ENCODE peak calls at places on chromosomes 5 and 9, in eight cellular contexts. One of them, this sample, is unnamed.

GRCh38 chr5:156913355-156913718 is 49.7 kb downstream of the TIMD4 start:
- DNase-seq in CD4-positive, CD25-positive, alpha-beta regulatory T cell: no peak
- DNase-seq in lower lobe of right lung: no peak
- DNase-seq in thyroid gland: no peak
- DNase-seq in CD8-positive, alpha-beta T cell: no peak
- DNase-seq in brain microvascular endothelial cell: no peak
- DNase-seq in colonic mucosa: no peak
- DNase-seq in aorta: no peak
- DNase-seq in this sample: no peak

GRCh38 chr9:80796662-80797426 is 892.5 kb downstream of the TLE1 start:
- DNase-seq in lower lobe of right lung: no peak
- DNase-seq in colonic mucosa: peak; percentile 31
- DNase-seq in aorta: no peak
- DNase-seq in brain microvascular endothelial cell: no peak
- DNase-seq in CD8-positive, alpha-beta T cell: no peak
- DNase-seq in thyroid gland: no peak
- DNase-seq in CD4-positive, CD25-positive, alpha-beta regulatory T cell: no peak
- DNase-seq in this sample: no peak

GRCh38 chr9:98256632-98257218 is 1.3 kb upstream of the TBC1D2 start:
- DNase-seq in aorta: no peak
- DNase-seq in thyroid gland: no peak
- DNase-seq in colonic mucosa: no peak
- DNase-seq in lower lobe of right lung: no peak
- DNase-seq in CD8-positive, alpha-beta T cell: peak; percentile 32
- DNase-seq in brain microvascular endothelial cell: no peak
- DNase-seq in CD4-positive, CD25-positive, alpha-beta regulatory T cell: peak; percentile 75
- DNase-seq in this sample: no peak

GRCh38 chr9:88802533-88802932 is 188.7 kb upstream of the S1PR3 start:
- DNase-seq in thyroid gland: no peak
- DNase-seq in CD8-positive, alpha-beta T cell: no peak
- DNase-seq in colonic mucosa: no peak
- DNase-seq in CD4-positive, CD25-positive, alpha-beta regulatory T cell: no peak
- DNase-seq in lower lobe of right lung: no peak
- DNase-seq in aorta: no peak
- DNase-seq in brain microvascular endothelial cell: no peak
- DNase-seq in this sample: no peak

GRCh38 chr5:32259033-32259432 is 53.7 kb downstream of the MTMR12 start:
- DNase-seq in thyroid gland: peak; percentile 27
- DNase-seq in CD8-positive, alpha-beta T cell: no peak
- DNase-seq in colonic mucosa: no peak
- DNase-seq in CD4-positive, CD25-positive, alpha-beta regulatory T cell: no peak
- DNase-seq in aorta: no peak
- DNase-seq in lower lobe of right lung: no peak
- DNase-seq in brain microvascular endothelial cell: no peak
- DNase-seq in this sample: no peak

GRCh38 chr5:6468104-6468503 is 19.4 kb downstream of the UBE2QL1 start:
- DNase-seq in aorta: no peak
- DNase-seq in lower lobe of right lung: no peak
- DNase-seq in CD8-positive, alpha-beta T cell: no peak
- DNase-seq in brain microvascular endothelial cell: no peak
- DNase-seq in thyroid gland: no peak
- DNase-seq in CD4-positive, CD25-positive, alpha-beta regulatory T cell: no peak
- DNase-seq in colonic mucosa: no peak
- DNase-seq in this sample: no peak

GRCh38 chr9:111502506-111502905 is 18.3 kb upstream of the ECPAS start:
- DNase-seq in aorta: no peak
- DNase-seq in thyroid gland: peak; percentile 7
- DNase-seq in brain microvascular endothelial cell: no peak
- DNase-seq in CD8-positive, alpha-beta T cell: no peak
- DNase-seq in lower lobe of right lung: no peak
- DNase-seq in colonic mucosa: no peak
- DNase-seq in CD4-positive, CD25-positive, alpha-beta regulatory T cell: no peak
- DNase-seq in this sample: no peak

GRCh38 chr5:61840354-61840753 is 465.7 kb upstream of the KIF2A start:
- DNase-seq in colonic mucosa: no peak
- DNase-seq in CD8-positive, alpha-beta T cell: no peak
- DNase-seq in thyroid gland: no peak
- DNase-seq in aorta: no peak
- DNase-seq in brain microvascular endothelial cell: peak; percentile 62
- DNase-seq in CD4-positive, CD25-positive, alpha-beta regulatory T cell: no peak
- DNase-seq in lower lobe of right lung: no peak
- DNase-seq in this sample: no peak

GRCh38 chr5:124519396-124519795 is 227.0 kb downstream of the ZNF608 start:
- DNase-seq in aorta: peak; percentile 59
- DNase-seq in CD8-positive, alpha-beta T cell: no peak
- DNase-seq in CD4-positive, CD25-positive, alpha-beta regulatory T cell: no peak
- DNase-seq in brain microvascular endothelial cell: peak; percentile 58
- DNase-seq in thyroid gland: no peak
- DNase-seq in lower lobe of right lung: no peak
- DNase-seq in colonic mucosa: no peak
- DNase-seq in this sample: no peak

GRCh38 chr9:109856785-109857184 is 76.8 kb downstream of the PALM2AKAP2 start:
- DNase-seq in brain microvascular endothelial cell: peak; percentile 43
- DNase-seq in lower lobe of right lung: peak; percentile 50
- DNase-seq in CD4-positive, CD25-positive, alpha-beta regulatory T cell: no peak
- DNase-seq in thyroid gland: no peak
- DNase-seq in aorta: no peak
- DNase-seq in CD8-positive, alpha-beta T cell: no peak
- DNase-seq in colonic mucosa: no peak
- DNase-seq in this sample: peak; percentile 94

GRCh38 chr5:150529555-150529954 is 21.6 kb downstream of the NDST1 start:
- DNase-seq in lower lobe of right lung: no peak
- DNase-seq in colonic mucosa: no peak
- DNase-seq in CD4-positive, CD25-positive, alpha-beta regulatory T cell: no peak
- DNase-seq in aorta: peak; percentile 15
- DNase-seq in thyroid gland: no peak
- DNase-seq in CD8-positive, alpha-beta T cell: no peak
- DNase-seq in brain microvascular endothelial cell: no peak
- DNase-seq in this sample: no peak

GRCh38 chr5:177090813-177091212 is 4.1 kb downstream of the FGFR4 start:
- DNase-seq in thyroid gland: no peak
- DNase-seq in lower lobe of right lung: no peak
- DNase-seq in CD4-positive, CD25-positive, alpha-beta regulatory T cell: no peak
- DNase-seq in aorta: no peak
- DNase-seq in brain microvascular endothelial cell: no peak
- DNase-seq in CD8-positive, alpha-beta T cell: no peak
- DNase-seq in colonic mucosa: no peak
- DNase-seq in this sample: no peak

GRCh38 chr9:133735894-133736293 is 2.3 kb downstream of the SARDH start:
- DNase-seq in CD4-positive, CD25-positive, alpha-beta regulatory T cell: no peak
- DNase-seq in brain microvascular endothelial cell: no peak
- DNase-seq in aorta: no peak
- DNase-seq in colonic mucosa: no peak
- DNase-seq in lower lobe of right lung: no peak
- DNase-seq in thyroid gland: no peak
- DNase-seq in CD8-positive, alpha-beta T cell: peak; percentile 8
- DNase-seq in this sample: no peak

GRCh38 chr5:15285901-15286583 is 213.9 kb upstream of the FBXL7 start:
- DNase-seq in lower lobe of right lung: no peak
- DNase-seq in CD4-positive, CD25-positive, alpha-beta regulatory T cell: no peak
- DNase-seq in colonic mucosa: peak; percentile 27
- DNase-seq in CD8-positive, alpha-beta T cell: no peak
- DNase-seq in thyroid gland: no peak
- DNase-seq in aorta: no peak
- DNase-seq in brain microvascular endothelial cell: peak; percentile 77
- DNase-seq in this sample: no peak

GRCh38 chr5:33313150-33313549 is 127.6 kb upstream of the TARS1 start:
- DNase-seq in thyroid gland: no peak
- DNase-seq in lower lobe of right lung: no peak
- DNase-seq in colonic mucosa: peak; percentile 82
- DNase-seq in aorta: no peak
- DNase-seq in CD4-positive, CD25-positive, alpha-beta regulatory T cell: no peak
- DNase-seq in CD8-positive, alpha-beta T cell: no peak
- DNase-seq in brain microvascular endothelial cell: peak; percentile 97
- DNase-seq in this sample: no peak

GRCh38 chr9:35489313-35490154 is at the start of gene RUSC2:
- DNase-seq in aorta: peak; percentile 93
- DNase-seq in lower lobe of right lung: peak; percentile 89
- DNase-seq in CD4-positive, CD25-positive, alpha-beta regulatory T cell: peak; percentile 43
- DNase-seq in brain microvascular endothelial cell: peak; percentile 86
- DNase-seq in thyroid gland: peak; percentile 89
- DNase-seq in colonic mucosa: peak; percentile 74
- DNase-seq in CD8-positive, alpha-beta T cell: peak; percentile 30
- DNase-seq in this sample: peak; percentile 83

GRCh38 chr5:97549496-97549895 is 366.4 kb upstream of the RIOK2 start:
- DNase-seq in CD4-positive, CD25-positive, alpha-beta regulatory T cell: no peak
- DNase-seq in CD8-positive, alpha-beta T cell: no peak
- DNase-seq in lower lobe of right lung: no peak
- DNase-seq in colonic mucosa: no peak
- DNase-seq in thyroid gland: no peak
- DNase-seq in brain microvascular endothelial cell: no peak
- DNase-seq in aorta: no peak
- DNase-seq in this sample: no peak

GRCh38 chr5:33379757-33380156 is 61.0 kb upstream of the TARS1 start:
- DNase-seq in colonic mucosa: no peak
- DNase-seq in thyroid gland: no peak
- DNase-seq in lower lobe of right lung: no peak
- DNase-seq in CD4-positive, CD25-positive, alpha-beta regulatory T cell: no peak
- DNase-seq in aorta: no peak
- DNase-seq in brain microvascular endothelial cell: no peak
- DNase-seq in CD8-positive, alpha-beta T cell: no peak
- DNase-seq in this sample: no peak

GRCh38 chr5:35470866-35471265 is 146.8 kb upstream of the SPEF2 start:
- DNase-seq in CD8-positive, alpha-beta T cell: no peak
- DNase-seq in colonic mucosa: no peak
- DNase-seq in thyroid gland: no peak
- DNase-seq in lower lobe of right lung: no peak
- DNase-seq in aorta: no peak
- DNase-seq in CD4-positive, CD25-positive, alpha-beta regulatory T cell: no peak
- DNase-seq in brain microvascular endothelial cell: peak; percentile 40
- DNase-seq in this sample: no peak

GRCh38 chr5:90227688-90228087 is 181.9 kb downstream of the CETN3 start:
- DNase-seq in CD8-positive, alpha-beta T cell: no peak
- DNase-seq in aorta: peak; percentile 73
- DNase-seq in lower lobe of right lung: no peak
- DNase-seq in brain microvascular endothelial cell: no peak
- DNase-seq in thyroid gland: peak; percentile 78
- DNase-seq in CD4-positive, CD25-positive, alpha-beta regulatory T cell: no peak
- DNase-seq in colonic mucosa: peak; percentile 85
- DNase-seq in this sample: no peak
- H3K27ac ChIP-seq in CD8-positive, alpha-beta T cell: no peak overlapping the region
- H3K27ac ChIP-seq in aorta: peak overlapping the region; percentile 23
- H3K27ac ChIP-seq in lower lobe of right lung: no peak overlapping the region
- H3K27ac ChIP-seq in brain microvascular endothelial cell: no peak overlapping the region
- H3K27ac ChIP-seq in thyroid gland: peak overlapping the region; percentile 50
- H3K27ac ChIP-seq in CD4-positive, CD25-positive, alpha-beta regulatory T cell: no peak overlapping the region
- H3K27ac ChIP-seq in colonic mucosa: peak overlapping the region; percentile 58
- H3K27ac ChIP-seq in this sample: no peak overlapping the region

GRCh38 chr5:180138976-180139730 is 67.6 kb upstream of the RNF130 start:
- DNase-seq in colonic mucosa: peak; percentile 10
- DNase-seq in thyroid gland: no peak
- DNase-seq in CD4-positive, CD25-positive, alpha-beta regulatory T cell: no peak
- DNase-seq in aorta: no peak
- DNase-seq in CD8-positive, alpha-beta T cell: peak; percentile 6
- DNase-seq in brain microvascular endothelial cell: no peak
- DNase-seq in lower lobe of right lung: no peak
- DNase-seq in this sample: no peak

GRCh38 chr5:180141068-180141660 is 67.8 kb downstream of the RASGEF1C start:
- DNase-seq in lower lobe of right lung: no peak
- DNase-seq in aorta: no peak
- DNase-seq in brain microvascular endothelial cell: no peak
- DNase-seq in colonic mucosa: no peak
- DNase-seq in CD8-positive, alpha-beta T cell: peak; percentile 1
- DNase-seq in thyroid gland: no peak
- DNase-seq in CD4-positive, CD25-positive, alpha-beta regulatory T cell: no peak
- DNase-seq in this sample: no peak

GRCh38 chr5:180140627-180141006 is 68.4 kb downstream of the RASGEF1C start:
- DNase-seq in brain microvascular endothelial cell: no peak
- DNase-seq in colonic mucosa: peak; percentile 12
- DNase-seq in aorta: no peak
- DNase-seq in CD8-positive, alpha-beta T cell: no peak
- DNase-seq in thyroid gland: no peak
- DNase-seq in lower lobe of right lung: no peak
- DNase-seq in CD4-positive, CD25-positive, alpha-beta regulatory T cell: no peak
- DNase-seq in this sample: no peak

GRCh38 chr5:180138214-180138975 is 66.8 kb upstream of the RNF130 start:
- DNase-seq in lower lobe of right lung: no peak
- DNase-seq in colonic mucosa: no peak
- DNase-seq in thyroid gland: no peak
- DNase-seq in CD4-positive, CD25-positive, alpha-beta regulatory T cell: no peak
- DNase-seq in brain microvascular endothelial cell: no peak
- DNase-seq in aorta: no peak
- DNase-seq in CD8-positive, alpha-beta T cell: no peak
- DNase-seq in this sample: no peak

GRCh38 chr5:180139731-180140626 is 68.4 kb upstream of the RNF130 start:
- DNase-seq in aorta: no peak
- DNase-seq in CD8-positive, alpha-beta T cell: peak; percentile 5
- DNase-seq in CD4-positive, CD25-positive, alpha-beta regulatory T cell: no peak
- DNase-seq in lower lobe of right lung: peak; percentile 42
- DNase-seq in colonic mucosa: peak; percentile 10
- DNase-seq in thyroid gland: no peak
- DNase-seq in brain microvascular endothelial cell: no peak
- DNase-seq in this sample: no peak
- H3K27ac ChIP-seq in aorta: no peak overlapping the region
- H3K27ac ChIP-seq in CD8-positive, alpha-beta T cell: no peak overlapping the region
- H3K27ac ChIP-seq in CD4-positive, CD25-positive, alpha-beta regulatory T cell: no peak overlapping the region
- H3K27ac ChIP-seq in lower lobe of right lung: no peak overlapping the region
- H3K27ac ChIP-seq in colonic mucosa: no peak overlapping the region
- H3K27ac ChIP-seq in thyroid gland: no peak overlapping the region
- H3K27ac ChIP-seq in brain microvascular endothelial cell: no peak overlapping the region
- H3K27ac ChIP-seq in this sample: no peak overlapping the region

GRCh38 chr9:130423272-130423671 is 21.5 kb upstream of the ASS1 start:
- DNase-seq in brain microvascular endothelial cell: no peak
- DNase-seq in aorta: no peak
- DNase-seq in colonic mucosa: no peak
- DNase-seq in CD8-positive, alpha-beta T cell: no peak
- DNase-seq in thyroid gland: peak; percentile 94
- DNase-seq in lower lobe of right lung: no peak
- DNase-seq in CD4-positive, CD25-positive, alpha-beta regulatory T cell: no peak
- DNase-seq in this sample: no peak
- H3K27ac ChIP-seq in brain microvascular endothelial cell: no peak overlapping the region
- H3K27ac ChIP-seq in aorta: no peak overlapping the region
- H3K27ac ChIP-seq in colonic mucosa: no peak overlapping the region
- H3K27ac ChIP-seq in CD8-positive, alpha-beta T cell: no peak overlapping the region
- H3K27ac ChIP-seq in thyroid gland: peak overlapping the region; percentile 42
- H3K27ac ChIP-seq in lower lobe of right lung: no peak overlapping the region
- H3K27ac ChIP-seq in CD4-positive, CD25-positive, alpha-beta regulatory T cell: no peak overlapping the region
- H3K27ac ChIP-seq in this sample: no peak overlapping the region

GRCh38 chr9:127182901-127183746 is 60.7 kb upstream of the ANGPTL2 start:
- DNase-seq in CD8-positive, alpha-beta T cell: no peak
- DNase-seq in aorta: peak; percentile 35
- DNase-seq in colonic mucosa: no peak
- DNase-seq in thyroid gland: no peak
- DNase-seq in CD4-positive, CD25-positive, alpha-beta regulatory T cell: no peak
- DNase-seq in brain microvascular endothelial cell: peak; percentile 29
- DNase-seq in lower lobe of right lung: no peak
- DNase-seq in this sample: no peak
- H3K27ac ChIP-seq in CD8-positive, alpha-beta T cell: no peak overlapping the region
- H3K27ac ChIP-seq in aorta: no peak overlapping the region
- H3K27ac ChIP-seq in colonic mucosa: no peak overlapping the region
- H3K27ac ChIP-seq in thyroid gland: no peak overlapping the region
- H3K27ac ChIP-seq in CD4-positive, CD25-positive, alpha-beta regulatory T cell: no peak overlapping the region
- H3K27ac ChIP-seq in brain microvascular endothelial cell: no peak overlapping the region
- H3K27ac ChIP-seq in lower lobe of right lung: no peak overlapping the region
- H3K27ac ChIP-seq in this sample: no peak overlapping the region

GRCh38 chr9:17653947-17654346 is 75.1 kb downstream of the SH3GL2 start:
- DNase-seq in thyroid gland: no peak
- DNase-seq in lower lobe of right lung: no peak
- DNase-seq in CD8-positive, alpha-beta T cell: no peak
- DNase-seq in colonic mucosa: no peak
- DNase-seq in aorta: no peak
- DNase-seq in CD4-positive, CD25-positive, alpha-beta regulatory T cell: no peak
- DNase-seq in brain microvascular endothelial cell: no peak
- DNase-seq in this sample: no peak

GRCh38 chr9:17656889-17657288 is 78.0 kb downstream of the SH3GL2 start:
- DNase-seq in aorta: no peak
- DNase-seq in CD8-positive, alpha-beta T cell: no peak
- DNase-seq in colonic mucosa: no peak
- DNase-seq in thyroid gland: no peak
- DNase-seq in CD4-positive, CD25-positive, alpha-beta regulatory T cell: no peak
- DNase-seq in lower lobe of right lung: no peak
- DNase-seq in brain microvascular endothelial cell: no peak
- DNase-seq in this sample: no peak

GRCh38 chr9:17651725-17652124 is 72.9 kb downstream of the SH3GL2 start:
- DNase-seq in thyroid gland: no peak
- DNase-seq in CD8-positive, alpha-beta T cell: no peak
- DNase-seq in aorta: no peak
- DNase-seq in CD4-positive, CD25-positive, alpha-beta regulatory T cell: no peak
- DNase-seq in brain microvascular endothelial cell: no peak
- DNase-seq in lower lobe of right lung: no peak
- DNase-seq in colonic mucosa: no peak
- DNase-seq in this sample: no peak
- H3K27ac ChIP-seq in thyroid gland: no peak overlapping the region
- H3K27ac ChIP-seq in CD8-positive, alpha-beta T cell: no peak overlapping the region
- H3K27ac ChIP-seq in aorta: no peak overlapping the region
- H3K27ac ChIP-seq in CD4-positive, CD25-positive, alpha-beta regulatory T cell: no peak overlapping the region
- H3K27ac ChIP-seq in brain microvascular endothelial cell: no peak overlapping the region
- H3K27ac ChIP-seq in lower lobe of right lung: no peak overlapping the region
- H3K27ac ChIP-seq in colonic mucosa: no peak overlapping the region
- H3K27ac ChIP-seq in this sample: no peak overlapping the region

This sample was measured in caudate nucleus.